ENCODE peak calls at places on chromosomes 4 and X, in nine cellular contexts. One of them, this sample, is unnamed.

GRCh38 chr4:94523033-94523590 is 71.4 kb downstream of the PDLIM5 start:
- DNase-seq in NCI-H1048: no peak
- DNase-seq in NCI-H146: no peak
- DNase-seq in hepatocyte: no peak
- DNase-seq in MV-4-11: peak; percentile 24
- DNase-seq in stimulated activated CD8-positive, alpha-beta memory T cell treated with anti-CD3 and anti-CD28 coated beads, Interleukin-4, amount 100 ng/mL, for 48 hours: no peak
- DNase-seq in body of pancreas: no peak
- DNase-seq in SK-MEL-5: no peak
- DNase-seq in NCI-H2171 treated with DMSO at 0.1 percent for 48 hours: no peak
- DNase-seq in this sample: no peak

GRCh38 chrX:79259073-79259689 is 108.0 kb downstream of the ITM2A start:
- DNase-seq in NCI-H1048: no peak
- DNase-seq in NCI-H146: no peak
- DNase-seq in hepatocyte: no peak
- DNase-seq in MV-4-11: peak; percentile 97
- DNase-seq in stimulated activated CD8-positive, alpha-beta memory T cell treated with anti-CD3 and anti-CD28 coated beads, Interleukin-4, amount 100 ng/mL, for 48 hours: peak; percentile 34
- DNase-seq in body of pancreas: peak; percentile 2
- DNase-seq in SK-MEL-5: no peak
- DNase-seq in NCI-H2171 treated with DMSO at 0.1 percent for 48 hours: no peak
- DNase-seq in this sample: no peak

GRCh38 chr4:164807611-164808010 is 53.7 kb downstream of the SMIM31 start:
- DNase-seq in NCI-H1048: no peak
- DNase-seq in NCI-H146: no peak
- DNase-seq in hepatocyte: peak; percentile 47
- DNase-seq in MV-4-11: no peak
- DNase-seq in stimulated activated CD8-positive, alpha-beta memory T cell treated with anti-CD3 and anti-CD28 coated beads, Interleukin-4, amount 100 ng/mL, for 48 hours: no peak
- DNase-seq in body of pancreas: no peak
- DNase-seq in SK-MEL-5: no peak
- DNase-seq in NCI-H2171 treated with DMSO at 0.1 percent for 48 hours: no peak
- DNase-seq in this sample: peak; percentile 64

GRCh38 chr4:154328030-154328429 is 163.6 kb downstream of the DCHS2 start:
- DNase-seq in NCI-H1048: no peak
- DNase-seq in NCI-H146: no peak
- DNase-seq in hepatocyte: no peak
- DNase-seq in MV-4-11: no peak
- DNase-seq in stimulated activated CD8-positive, alpha-beta memory T cell treated with anti-CD3 and anti-CD28 coated beads, Interleukin-4, amount 100 ng/mL, for 48 hours: no peak
- DNase-seq in body of pancreas: no peak
- DNase-seq in SK-MEL-5: no peak
- DNase-seq in NCI-H2171 treated with DMSO at 0.1 percent for 48 hours: no peak
- DNase-seq in this sample: no peak

GRCh38 chr4:99947190-99947578 is 766 bp upstream of the DNAJB14 start:
- DNase-seq in NCI-H1048: no peak
- DNase-seq in NCI-H146: no peak
- DNase-seq in hepatocyte: no peak
- DNase-seq in MV-4-11: no peak
- DNase-seq in stimulated activated CD8-positive, alpha-beta memory T cell treated with anti-CD3 and anti-CD28 coated beads, Interleukin-4, amount 100 ng/mL, for 48 hours: no peak
- DNase-seq in body of pancreas: no peak
- DNase-seq in SK-MEL-5: no peak
- DNase-seq in NCI-H2171 treated with DMSO at 0.1 percent for 48 hours: no peak
- DNase-seq in this sample: no peak

GRCh38 chr4:153383131-153383530 is 38.6 kb downstream of the MND1 start:
- DNase-seq in NCI-H1048: no peak
- DNase-seq in NCI-H146: no peak
- DNase-seq in hepatocyte: no peak
- DNase-seq in MV-4-11: no peak
- DNase-seq in stimulated activated CD8-positive, alpha-beta memory T cell treated with anti-CD3 and anti-CD28 coated beads, Interleukin-4, amount 100 ng/mL, for 48 hours: no peak
- DNase-seq in body of pancreas: no peak
- DNase-seq in SK-MEL-5: no peak
- DNase-seq in NCI-H2171 treated with DMSO at 0.1 percent for 48 hours: no peak
- DNase-seq in this sample: no peak

GRCh38 chrX:132638313-132638712 is 149.5 kb upstream of the MBNL3 start:
- DNase-seq in NCI-H1048: no peak
- DNase-seq in NCI-H146: no peak
- DNase-seq in hepatocyte: no peak
- DNase-seq in MV-4-11: no peak
- DNase-seq in stimulated activated CD8-positive, alpha-beta memory T cell treated with anti-CD3 and anti-CD28 coated beads, Interleukin-4, amount 100 ng/mL, for 48 hours: no peak
- DNase-seq in body of pancreas: no peak
- DNase-seq in SK-MEL-5: no peak
- DNase-seq in NCI-H2171 treated with DMSO at 0.1 percent for 48 hours: no peak
- DNase-seq in this sample: no peak

GRCh38 chrX:2187352-2188115 is 313.2 kb downstream of the DHRSX start:
- DNase-seq in NCI-H1048: no peak
- DNase-seq in NCI-H146: no peak
- DNase-seq in hepatocyte: no peak
- DNase-seq in MV-4-11: no peak
- DNase-seq in stimulated activated CD8-positive, alpha-beta memory T cell treated with anti-CD3 and anti-CD28 coated beads, Interleukin-4, amount 100 ng/mL, for 48 hours: no peak
- DNase-seq in body of pancreas: no peak
- DNase-seq in SK-MEL-5: no peak
- DNase-seq in NCI-H2171 treated with DMSO at 0.1 percent for 48 hours: no peak
- DNase-seq in this sample: no peak

GRCh38 chrX:54248309-54248708 is 65.3 kb upstream of the FAM120C start:
- DNase-seq in NCI-H1048: no peak
- DNase-seq in NCI-H146: peak; percentile 2
- DNase-seq in hepatocyte: peak; percentile 33
- DNase-seq in MV-4-11: no peak
- DNase-seq in stimulated activated CD8-positive, alpha-beta memory T cell treated with anti-CD3 and anti-CD28 coated beads, Interleukin-4, amount 100 ng/mL, for 48 hours: no peak
- DNase-seq in body of pancreas: peak; percentile 2
- DNase-seq in SK-MEL-5: peak; percentile 47
- DNase-seq in NCI-H2171 treated with DMSO at 0.1 percent for 48 hours: peak; percentile 23
- DNase-seq in this sample: no peak

GRCh38 chr4:7365472-7366179 is 69.1 kb downstream of the PSAPL1 start:
- DNase-seq in NCI-H1048: no peak
- DNase-seq in NCI-H146: peak; percentile 68
- DNase-seq in hepatocyte: no peak
- DNase-seq in MV-4-11: no peak
- DNase-seq in stimulated activated CD8-positive, alpha-beta memory T cell treated with anti-CD3 and anti-CD28 coated beads, Interleukin-4, amount 100 ng/mL, for 48 hours: no peak
- DNase-seq in body of pancreas: peak; percentile 16
- DNase-seq in SK-MEL-5: no peak
- DNase-seq in NCI-H2171 treated with DMSO at 0.1 percent for 48 hours: peak; percentile 81
- DNase-seq in this sample: no peak

GRCh38 chr4:62269918-62270317 is 1069.8 kb downstream of the ADGRL3 start:
- DNase-seq in NCI-H1048: no peak
- DNase-seq in NCI-H146: no peak
- DNase-seq in hepatocyte: no peak
- DNase-seq in MV-4-11: no peak
- DNase-seq in stimulated activated CD8-positive, alpha-beta memory T cell treated with anti-CD3 and anti-CD28 coated beads, Interleukin-4, amount 100 ng/mL, for 48 hours: no peak
- DNase-seq in body of pancreas: no peak
- DNase-seq in SK-MEL-5: no peak
- DNase-seq in NCI-H2171 treated with DMSO at 0.1 percent for 48 hours: no peak
- DNase-seq in this sample: no peak

GRCh38 chrX:106069048-106069447 is 30.5 kb upstream of the SERPINA7 start:
- DNase-seq in NCI-H1048: no peak
- DNase-seq in NCI-H146: no peak
- DNase-seq in hepatocyte: no peak
- DNase-seq in MV-4-11: no peak
- DNase-seq in stimulated activated CD8-positive, alpha-beta memory T cell treated with anti-CD3 and anti-CD28 coated beads, Interleukin-4, amount 100 ng/mL, for 48 hours: no peak
- DNase-seq in body of pancreas: no peak
- DNase-seq in SK-MEL-5: no peak
- DNase-seq in NCI-H2171 treated with DMSO at 0.1 percent for 48 hours: no peak
- DNase-seq in this sample: no peak

GRCh38 chrX:16659326-16659725 is 9.4 kb downstream of the S100G start:
- DNase-seq in NCI-H1048: no peak
- DNase-seq in NCI-H146: no peak
- DNase-seq in hepatocyte: no peak
- DNase-seq in MV-4-11: no peak
- DNase-seq in stimulated activated CD8-positive, alpha-beta memory T cell treated with anti-CD3 and anti-CD28 coated beads, Interleukin-4, amount 100 ng/mL, for 48 hours: no peak
- DNase-seq in body of pancreas: no peak
- DNase-seq in SK-MEL-5: no peak
- DNase-seq in NCI-H2171 treated with DMSO at 0.1 percent for 48 hours: no peak
- DNase-seq in this sample: no peak

GRCh38 chr4:53854991-53855885 is 209.2 kb downstream of the CHIC2 start:
- DNase-seq in NCI-H1048: no peak
- DNase-seq in NCI-H146: no peak
- DNase-seq in hepatocyte: no peak
- DNase-seq in MV-4-11: peak; percentile 87
- DNase-seq in stimulated activated CD8-positive, alpha-beta memory T cell treated with anti-CD3 and anti-CD28 coated beads, Interleukin-4, amount 100 ng/mL, for 48 hours: no peak
- DNase-seq in body of pancreas: no peak
- DNase-seq in SK-MEL-5: peak; percentile 80
- DNase-seq in NCI-H2171 treated with DMSO at 0.1 percent for 48 hours: no peak
- DNase-seq in this sample: no peak

GRCh38 chrX:100085851-100086250 is 324.2 kb downstream of the PCDH19 start:
- DNase-seq in NCI-H1048: no peak
- DNase-seq in NCI-H146: no peak
- DNase-seq in hepatocyte: no peak
- DNase-seq in MV-4-11: no peak
- DNase-seq in stimulated activated CD8-positive, alpha-beta memory T cell treated with anti-CD3 and anti-CD28 coated beads, Interleukin-4, amount 100 ng/mL, for 48 hours: no peak
- DNase-seq in body of pancreas: no peak
- DNase-seq in SK-MEL-5: no peak
- DNase-seq in NCI-H2171 treated with DMSO at 0.1 percent for 48 hours: no peak
- DNase-seq in this sample: no peak

GRCh38 chrX:76850851-76851250 is 423.3 kb downstream of the MAGEE1 start:
- DNase-seq in NCI-H1048: no peak
- DNase-seq in NCI-H146: no peak
- DNase-seq in hepatocyte: no peak
- DNase-seq in MV-4-11: no peak
- DNase-seq in stimulated activated CD8-positive, alpha-beta memory T cell treated with anti-CD3 and anti-CD28 coated beads, Interleukin-4, amount 100 ng/mL, for 48 hours: no peak
- DNase-seq in body of pancreas: no peak
- DNase-seq in SK-MEL-5: peak; percentile 4
- DNase-seq in NCI-H2171 treated with DMSO at 0.1 percent for 48 hours: no peak
- DNase-seq in this sample: no peak

GRCh38 chr4:126851391-126851790 is 781.4 kb upstream of the INTU start:
- DNase-seq in NCI-H1048: no peak
- DNase-seq in NCI-H146: no peak
- DNase-seq in hepatocyte: no peak
- DNase-seq in MV-4-11: no peak
- DNase-seq in stimulated activated CD8-positive, alpha-beta memory T cell treated with anti-CD3 and anti-CD28 coated beads, Interleukin-4, amount 100 ng/mL, for 48 hours: no peak
- DNase-seq in body of pancreas: no peak
- DNase-seq in SK-MEL-5: no peak
- DNase-seq in NCI-H2171 treated with DMSO at 0.1 percent for 48 hours: no peak
- DNase-seq in this sample: no peak

GRCh38 chrX:119477812-119478232 is 9.6 kb downstream of the SLC25A5 start:
- DNase-seq in NCI-H1048: no peak
- DNase-seq in NCI-H146: no peak
- DNase-seq in hepatocyte: peak; percentile 79
- DNase-seq in MV-4-11: peak; percentile 10
- DNase-seq in stimulated activated CD8-positive, alpha-beta memory T cell treated with anti-CD3 and anti-CD28 coated beads, Interleukin-4, amount 100 ng/mL, for 48 hours: no peak
- DNase-seq in body of pancreas: peak; percentile 82
- DNase-seq in SK-MEL-5: peak; percentile 79
- DNase-seq in NCI-H2171 treated with DMSO at 0.1 percent for 48 hours: peak; percentile 1
- DNase-seq in this sample: no peak

GRCh38 chrX:12974217-12974796 is 603 bp upstream of the TMSB4X start:
- DNase-seq in NCI-H1048: no peak
- DNase-seq in NCI-H146: peak; percentile 82
- DNase-seq in hepatocyte: peak; percentile 85
- DNase-seq in MV-4-11: peak; percentile 60
- DNase-seq in stimulated activated CD8-positive, alpha-beta memory T cell treated with anti-CD3 and anti-CD28 coated beads, Interleukin-4, amount 100 ng/mL, for 48 hours: peak; percentile 72
- DNase-seq in body of pancreas: peak; percentile 65
- DNase-seq in SK-MEL-5: no peak
- DNase-seq in NCI-H2171 treated with DMSO at 0.1 percent for 48 hours: no peak
- DNase-seq in this sample: peak; percentile 52

GRCh38 chr4:150232029-150232428 is 153.8 kb downstream of the DCLK2 start:
- DNase-seq in NCI-H1048: no peak
- DNase-seq in NCI-H146: no peak
- DNase-seq in hepatocyte: no peak
- DNase-seq in MV-4-11: no peak
- DNase-seq in stimulated activated CD8-positive, alpha-beta memory T cell treated with anti-CD3 and anti-CD28 coated beads, Interleukin-4, amount 100 ng/mL, for 48 hours: no peak
- DNase-seq in body of pancreas: peak; percentile 24
- DNase-seq in SK-MEL-5: no peak
- DNase-seq in NCI-H2171 treated with DMSO at 0.1 percent for 48 hours: no peak
- DNase-seq in this sample: no peak

GRCh38 chr4:23889368-23889767 is 479 bp downstream of the PPARGC1A start:
- DNase-seq in NCI-H1048: no peak
- DNase-seq in NCI-H146: no peak
- DNase-seq in hepatocyte: no peak
- DNase-seq in MV-4-11: no peak
- DNase-seq in stimulated activated CD8-positive, alpha-beta memory T cell treated with anti-CD3 and anti-CD28 coated beads, Interleukin-4, amount 100 ng/mL, for 48 hours: no peak
- DNase-seq in body of pancreas: no peak
- DNase-seq in SK-MEL-5: no peak
- DNase-seq in NCI-H2171 treated with DMSO at 0.1 percent for 48 hours: no peak
- DNase-seq in this sample: no peak

GRCh38 chr4:73869130-73870055 is at the start of gene CXCL1:
- DNase-seq in NCI-H1048: no peak
- DNase-seq in NCI-H146: peak; percentile 36
- DNase-seq in hepatocyte: peak; percentile 54
- DNase-seq in MV-4-11: no peak
- DNase-seq in stimulated activated CD8-positive, alpha-beta memory T cell treated with anti-CD3 and anti-CD28 coated beads, Interleukin-4, amount 100 ng/mL, for 48 hours: no peak
- DNase-seq in body of pancreas: peak; percentile 46
- DNase-seq in SK-MEL-5: peak; percentile 75
- DNase-seq in NCI-H2171 treated with DMSO at 0.1 percent for 48 hours: no peak
- DNase-seq in this sample: no peak

GRCh38 chrX:40845331-40845911 is 110.1 kb upstream of the MED14 start:
- DNase-seq in NCI-H1048: no peak
- DNase-seq in NCI-H146: no peak
- DNase-seq in hepatocyte: peak; percentile 67
- DNase-seq in MV-4-11: no peak
- DNase-seq in stimulated activated CD8-positive, alpha-beta memory T cell treated with anti-CD3 and anti-CD28 coated beads, Interleukin-4, amount 100 ng/mL, for 48 hours: no peak
- DNase-seq in body of pancreas: peak; percentile 30
- DNase-seq in SK-MEL-5: no peak
- DNase-seq in NCI-H2171 treated with DMSO at 0.1 percent for 48 hours: no peak
- DNase-seq in this sample: peak; percentile 23

GRCh38 chr4:112213850-112214249 is 17.7 kb upstream of the AP1AR start:
- DNase-seq in NCI-H1048: no peak
- DNase-seq in NCI-H146: no peak
- DNase-seq in hepatocyte: no peak
- DNase-seq in MV-4-11: peak; percentile 84
- DNase-seq in stimulated activated CD8-positive, alpha-beta memory T cell treated with anti-CD3 and anti-CD28 coated beads, Interleukin-4, amount 100 ng/mL, for 48 hours: no peak
- DNase-seq in body of pancreas: no peak
- DNase-seq in SK-MEL-5: no peak
- DNase-seq in NCI-H2171 treated with DMSO at 0.1 percent for 48 hours: no peak
- DNase-seq in this sample: no peak

GRCh38 chrX:106917830-106918500 is 2.2 kb upstream of the CLDN2 start:
- DNase-seq in NCI-H1048: no peak
- DNase-seq in NCI-H146: no peak
- DNase-seq in hepatocyte: no peak
- DNase-seq in MV-4-11: no peak
- DNase-seq in stimulated activated CD8-positive, alpha-beta memory T cell treated with anti-CD3 and anti-CD28 coated beads, Interleukin-4, amount 100 ng/mL, for 48 hours: no peak
- DNase-seq in body of pancreas: peak; percentile 54
- DNase-seq in SK-MEL-5: peak; percentile 54
- DNase-seq in NCI-H2171 treated with DMSO at 0.1 percent for 48 hours: peak; percentile 5
- DNase-seq in this sample: peak; percentile 58

GRCh38 chr4:102627831-102628523 is 126.8 kb downstream of the NFKB1 start:
- DNase-seq in NCI-H1048: no peak
- DNase-seq in NCI-H146: no peak
- DNase-seq in hepatocyte: no peak
- DNase-seq in MV-4-11: no peak
- DNase-seq in stimulated activated CD8-positive, alpha-beta memory T cell treated with anti-CD3 and anti-CD28 coated beads, Interleukin-4, amount 100 ng/mL, for 48 hours: no peak
- DNase-seq in body of pancreas: no peak
- DNase-seq in SK-MEL-5: no peak
- DNase-seq in NCI-H2171 treated with DMSO at 0.1 percent for 48 hours: no peak
- DNase-seq in this sample: no peak

GRCh38 chrX:1903380-1903935 is 288.6 kb downstream of the ASMT start:
- DNase-seq in NCI-H1048: no peak
- DNase-seq in NCI-H146: no peak
- DNase-seq in hepatocyte: peak; percentile 58
- DNase-seq in MV-4-11: no peak
- DNase-seq in stimulated activated CD8-positive, alpha-beta memory T cell treated with anti-CD3 and anti-CD28 coated beads, Interleukin-4, amount 100 ng/mL, for 48 hours: no peak
- DNase-seq in body of pancreas: no peak
- DNase-seq in SK-MEL-5: no peak
- DNase-seq in NCI-H2171 treated with DMSO at 0.1 percent for 48 hours: no peak
- DNase-seq in this sample: no peak

GRCh38 chrX:15815779-15816452 is 25.6 kb downstream of the ZRSR2 start:
- DNase-seq in NCI-H1048: no peak
- DNase-seq in NCI-H146: no peak
- DNase-seq in hepatocyte: peak; percentile 68
- DNase-seq in MV-4-11: peak; percentile 54
- DNase-seq in stimulated activated CD8-positive, alpha-beta memory T cell treated with anti-CD3 and anti-CD28 coated beads, Interleukin-4, amount 100 ng/mL, for 48 hours: peak; percentile 29
- DNase-seq in body of pancreas: peak; percentile 2
- DNase-seq in SK-MEL-5: peak; percentile 63
- DNase-seq in NCI-H2171 treated with DMSO at 0.1 percent for 48 hours: no peak
- DNase-seq in this sample: no peak

GRCh38 chrX:140505421-140506337 is 810 bp upstream of the SOX3 start:
- DNase-seq in NCI-H1048: no peak
- DNase-seq in NCI-H146: no peak
- DNase-seq in hepatocyte: no peak
- DNase-seq in MV-4-11: no peak
- DNase-seq in stimulated activated CD8-positive, alpha-beta memory T cell treated with anti-CD3 and anti-CD28 coated beads, Interleukin-4, amount 100 ng/mL, for 48 hours: no peak
- DNase-seq in body of pancreas: no peak
- DNase-seq in SK-MEL-5: no peak
- DNase-seq in NCI-H2171 treated with DMSO at 0.1 percent for 48 hours: no peak
- DNase-seq in this sample: no peak

GRCh38 chr4:35423104-35423503 is 821.2 kb downstream of the ARAP2 start:
- DNase-seq in NCI-H1048: no peak
- DNase-seq in NCI-H146: no peak
- DNase-seq in hepatocyte: no peak
- DNase-seq in MV-4-11: no peak
- DNase-seq in stimulated activated CD8-positive, alpha-beta memory T cell treated with anti-CD3 and anti-CD28 coated beads, Interleukin-4, amount 100 ng/mL, for 48 hours: no peak
- DNase-seq in body of pancreas: no peak
- DNase-seq in SK-MEL-5: no peak
- DNase-seq in NCI-H2171 treated with DMSO at 0.1 percent for 48 hours: no peak
- DNase-seq in this sample: no peak

GRCh38 chr4:34516524-34516923 is 1727.8 kb downstream of the ARAP2 start:
- DNase-seq in NCI-H1048: no peak
- DNase-seq in NCI-H146: peak; percentile 92
- DNase-seq in hepatocyte: no peak
- DNase-seq in MV-4-11: no peak
- DNase-seq in stimulated activated CD8-positive, alpha-beta memory T cell treated with anti-CD3 and anti-CD28 coated beads, Interleukin-4, amount 100 ng/mL, for 48 hours: no peak
- DNase-seq in body of pancreas: no peak
- DNase-seq in SK-MEL-5: no peak
- DNase-seq in NCI-H2171 treated with DMSO at 0.1 percent for 48 hours: no peak
- DNase-seq in this sample: no peak